ENCODE peak calls at places on chromosome 7, in four cellular contexts. One of them, this sample, is unnamed.

GRCh38 chr7:84237533-84238173 is 43.1 kb upstream of the SEMA3A start:
- DNase-seq in A549: peak; percentile 44
- DNase-seq in HepG2: no peak
- DNase-seq in SK-N-SH: no peak
- DNase-seq in this sample: no peak

GRCh38 chr7:92797693-92798092 is 38.7 kb downstream of the CDK6 start:
- DNase-seq in HepG2: no peak
- DNase-seq in A549: no peak
- DNase-seq in SK-N-SH: no peak
- DNase-seq in this sample: no peak

GRCh38 chr7:123929107-123929506 is 4.1 kb downstream of the SPAM1 start:
- DNase-seq in HepG2: no peak
- DNase-seq in SK-N-SH: no peak
- DNase-seq in A549: no peak
- DNase-seq in this sample: no peak

GRCh38 chr7:4549681-4550080 is 132.4 kb upstream of the FOXK1 start:
- DNase-seq in A549: no peak
- DNase-seq in HepG2: no peak
- DNase-seq in SK-N-SH: peak; percentile 31
- DNase-seq in this sample: no peak

GRCh38 chr7:127396184-127396583 is 3.7 kb upstream of the ZNF800 start:
- DNase-seq in SK-N-SH: no peak
- DNase-seq in A549: peak; percentile 9
- DNase-seq in HepG2: no peak
- DNase-seq in this sample: no peak

GRCh38 chr7:50221028-50221427 is 83.5 kb upstream of the IKZF1 start:
- DNase-seq in A549: no peak
- DNase-seq in HepG2: no peak
- DNase-seq in SK-N-SH: no peak
- DNase-seq in this sample: no peak

GRCh38 chr7:83410989-83411591 is 237.8 kb downstream of the SEMA3E start:
- DNase-seq in SK-N-SH: peak; percentile 38
- DNase-seq in A549: peak; percentile 13
- DNase-seq in HepG2: peak; percentile 28
- DNase-seq in this sample: no peak

GRCh38 chr7:42385912-42386311 is 148.9 kb upstream of the GLI3 start:
- DNase-seq in SK-N-SH: no peak
- DNase-seq in A549: no peak
- DNase-seq in HepG2: no peak
- DNase-seq in this sample: no peak

GRCh38 chr7:121752706-121753105 is 120.3 kb upstream of the PTPRZ1 start:
- DNase-seq in HepG2: peak; percentile 5
- DNase-seq in A549: no peak
- DNase-seq in SK-N-SH: peak; percentile 2
- DNase-seq in this sample: no peak

GRCh38 chr7:157944051-157944450 is 607.2 kb downstream of the DNAJB6 start:
- DNase-seq in HepG2: no peak
- DNase-seq in A549: no peak
- DNase-seq in SK-N-SH: no peak
- DNase-seq in this sample: no peak

DNA sequence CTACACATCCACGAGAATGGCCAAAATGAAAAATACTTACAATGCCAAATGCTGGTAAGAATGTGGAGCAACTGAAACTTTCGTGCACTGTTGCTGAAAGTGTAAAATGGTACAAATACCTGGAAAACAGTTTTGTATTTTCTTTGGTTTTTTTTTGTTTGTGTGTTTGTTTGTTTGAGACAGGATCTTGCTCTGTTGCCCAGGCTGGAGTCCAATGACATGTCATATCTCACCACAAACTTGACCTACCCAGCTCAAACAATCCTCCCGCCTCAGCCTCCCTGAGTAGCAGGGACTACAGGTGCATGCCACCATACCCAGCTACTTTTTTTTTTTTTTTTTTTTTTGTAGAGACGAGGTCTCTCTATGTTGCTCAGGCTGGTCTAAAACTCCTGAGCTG is 35.6 kb upstream of the CAV2 start:
- DNase-seq in HepG2: no peak
- DNase-seq in A549: no peak
- DNase-seq in SK-N-SH: no peak
- DNase-seq in this sample: no peak
- TF ChIP-seq PBX3 in HepG2: no peak
- TF ChIP-seq PBX3 in A549: no peak
- TF ChIP-seq PBX3 in SK-N-SH: no peak
- TF ChIP-seq PBX3 in this sample: no peak

DNA sequence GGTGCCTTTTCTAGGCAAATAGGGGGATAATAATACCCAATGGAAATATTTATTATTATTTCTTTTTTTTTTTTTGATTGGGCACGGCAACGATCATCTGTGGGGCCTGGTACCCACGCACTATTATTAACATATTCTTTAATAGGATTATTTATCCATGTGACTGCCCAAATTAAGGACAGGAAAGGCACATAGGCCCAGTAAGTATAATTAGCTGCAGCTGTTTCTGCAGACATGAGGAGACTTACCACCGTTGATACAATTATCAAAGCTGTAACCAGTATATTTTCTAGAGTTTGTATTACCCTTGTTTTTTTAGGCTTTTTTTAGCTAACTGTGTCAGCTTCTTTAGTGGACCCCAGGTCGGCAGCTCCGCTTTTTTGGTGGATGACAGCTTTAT is 25.2 kb upstream of the GUSB start:
- DNase-seq in SK-N-SH: no peak
- DNase-seq in A549: no peak
- DNase-seq in HepG2: no peak
- DNase-seq in this sample: no peak
- TF ChIP-seq PBX3 in SK-N-SH: no peak
- TF ChIP-seq PBX3 in A549: no peak
- TF ChIP-seq PBX3 in HepG2: no peak
- TF ChIP-seq PBX3 in this sample: no peak

DNA sequence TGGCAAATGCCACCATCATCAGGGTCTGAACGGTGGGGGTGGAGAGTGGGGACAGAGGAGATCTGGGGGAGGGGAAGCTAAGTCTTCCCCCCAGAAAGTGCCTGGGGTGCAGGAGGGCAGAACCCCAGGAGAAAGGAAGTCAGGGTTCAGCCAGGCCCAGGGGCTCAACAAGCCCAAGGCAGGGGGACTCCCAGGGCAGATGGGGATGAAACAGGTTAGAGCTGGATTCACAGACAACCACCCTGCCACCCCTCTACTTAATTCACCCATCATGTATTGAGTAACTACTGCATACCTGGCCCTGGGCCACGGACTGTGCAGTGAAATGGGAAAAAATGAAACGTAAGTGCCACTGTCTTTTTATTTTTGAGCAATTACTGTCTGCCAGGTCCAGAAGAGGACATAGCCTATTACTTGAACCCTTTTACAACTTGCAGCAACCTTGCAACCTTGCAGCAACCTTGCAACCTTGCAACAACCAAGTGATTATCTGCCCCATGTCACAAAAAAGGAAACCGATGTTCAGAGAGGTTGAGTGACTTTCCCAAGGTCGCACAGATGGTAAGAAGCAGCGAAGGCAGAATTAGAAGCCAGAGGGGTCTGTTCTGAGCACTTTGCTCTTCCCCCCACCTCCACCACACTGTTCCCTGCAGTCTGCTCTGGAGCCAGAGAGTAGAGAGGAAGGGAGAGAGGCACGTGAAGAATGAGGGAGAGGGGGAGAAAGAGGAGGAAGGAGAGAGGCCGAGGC is 4.8 kb downstream of the ELN start:
- DNase-seq in A549: no peak
- DNase-seq in SK-N-SH: no peak
- DNase-seq in HepG2: no peak
- DNase-seq in this sample: no peak
- TF ChIP-seq PBX3 in A549: no peak
- TF ChIP-seq PBX3 in SK-N-SH: no peak
- TF ChIP-seq PBX3 in HepG2: no peak
- TF ChIP-seq PBX3 in this sample: no peak

GRCh38 chr7:115124409-115124939 is 202.6 kb downstream of the MDFIC start:
- DNase-seq in HepG2: no peak
- DNase-seq in SK-N-SH: no peak
- DNase-seq in A549: no peak
- DNase-seq in this sample: no peak
- TF ChIP-seq PBX3 in HepG2: no peak
- TF ChIP-seq PBX3 in SK-N-SH: no peak
- TF ChIP-seq PBX3 in A549: no peak
- TF ChIP-seq PBX3 in this sample: no peak

GRCh38 chr7:125444864-125445263 is 515.2 kb upstream of the POT1 start:
- DNase-seq in A549: no peak
- DNase-seq in HepG2: no peak
- DNase-seq in SK-N-SH: no peak
- DNase-seq in this sample: no peak
- TF ChIP-seq PBX3 in A549: no peak
- TF ChIP-seq PBX3 in HepG2: no peak
- TF ChIP-seq PBX3 in SK-N-SH: no peak
- TF ChIP-seq PBX3 in this sample: no peak

DNA sequence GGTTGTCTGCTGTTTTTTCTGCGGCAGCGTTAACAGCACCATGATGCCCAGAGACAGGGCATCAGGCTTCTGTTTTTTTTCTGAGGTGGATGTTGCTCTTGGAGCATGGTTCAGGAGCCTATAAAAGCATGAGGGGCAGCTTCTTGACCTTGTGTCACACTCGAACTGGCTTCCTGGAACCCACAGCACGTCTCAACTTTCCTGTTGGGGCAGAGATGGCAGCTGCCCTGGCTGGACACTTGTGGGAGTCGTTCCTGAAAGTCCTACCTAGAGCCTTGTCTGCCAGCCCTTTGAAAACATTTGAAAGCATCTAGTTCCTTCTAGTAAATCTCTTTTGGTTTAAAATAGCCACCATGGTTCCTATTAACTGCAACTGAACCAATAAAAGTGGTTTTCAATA is 28.9 kb upstream of the PRKAG2 start:
- DNase-seq in A549: no peak
- DNase-seq in SK-N-SH: no peak
- DNase-seq in HepG2: no peak
- DNase-seq in this sample: no peak
- TF ChIP-seq PBX3 in A549: no peak
- TF ChIP-seq PBX3 in SK-N-SH: no peak
- TF ChIP-seq PBX3 in HepG2: no peak
- TF ChIP-seq PBX3 in this sample: no peak

DNA sequence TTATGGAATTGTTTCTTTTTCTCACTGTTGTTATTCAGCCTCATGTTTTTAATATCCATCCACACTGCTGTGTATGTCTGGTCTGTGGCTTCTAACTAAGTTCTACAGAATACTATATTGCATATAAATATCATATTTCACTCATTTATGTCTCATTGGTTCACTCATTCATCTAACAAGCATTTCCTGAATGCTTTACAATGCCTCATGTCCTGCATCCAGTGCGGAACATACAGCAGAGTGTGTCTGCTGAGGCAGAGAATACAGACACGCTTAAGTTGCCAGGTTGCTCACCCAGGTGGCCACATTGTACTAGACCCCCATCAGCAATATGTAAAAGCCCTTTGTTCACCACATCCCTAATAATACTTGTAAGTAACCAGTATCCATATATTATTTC is 111.8 kb upstream of the CNTNAP2 start:
- DNase-seq in A549: no peak
- DNase-seq in SK-N-SH: no peak
- DNase-seq in HepG2: no peak
- DNase-seq in this sample: no peak
- TF ChIP-seq PBX3 in A549: no peak
- TF ChIP-seq PBX3 in SK-N-SH: no peak
- TF ChIP-seq PBX3 in HepG2: no peak
- TF ChIP-seq PBX3 in this sample: no peak

This sample was measured in GM12878.